ENCODE peak calls at places on chromosomes 2 and 18, in nine cellular contexts. C is activated CD8-positive, alpha-beta T cell treated with anti-CD3 and anti-CD28 coated beads for 36 hours; I is activated CD8-positive, alpha-beta memory T cell treated with anti-CD3 and anti-CD28 coated beads for 24 hours; O is left lung; E is stimulated activated naive CD8-positive, alpha-beta T cell treated with anti-CD3 and anti-CD28 coated beads, Interleukin-15, amount 100 ng/mL, for 72 hours; X is NCI-H510A; J is NAMALWA; K is stimulated activated CD8-positive, alpha-beta memory T cell treated with anti-CD3 and anti-CD28 coated beads, Interleukin-2, amount 100 ng/mL, for 1 hour; R is CD8-positive, alpha-beta memory T cell. S is an unnamed sample.

GRCh38 chr2:48423376-48423775 is 106.6 kb upstream of the STON1 start:
- DNase-seq in C (peak), J (no peak), X (no peak), R (no peak), K (no peak), O (no peak), E (no peak), I (no peak), S (no peak)

GRCh38 chr2:189574793-189575475 is 5.7 kb downstream of the SLC40A1 start:
- DNase-seq in J (no peak), O (no peak), E (no peak), I (no peak), K (no peak), X (no peak), C (no peak), R (no peak), S (no peak)

GRCh38 chr2:241007111-241007510 is 8.7 kb downstream of the SNED1 start:
- DNase-seq in O (no peak), J (no peak), R (no peak), X (no peak), C (no peak), I (no peak), K (no peak), E (no peak), S (no peak)

GRCh38 chr2:200086911-200087310 is 131.5 kb downstream of the MAIP1 start:
- DNase-seq in C (no peak), X (no peak), I (no peak), R (no peak), J (no peak), O (no peak), E (no peak), K (no peak), S (no peak)

GRCh38 chr2:110881908-110882307 is 149.5 kb downstream of the ACOXL start:
- DNase-seq in J (no peak), K (no peak), E (peak), X (no peak), I (no peak), O (no peak), C (peak), R (no peak), S (peak)

GRCh38 chr2:223538920-223539440 is 63.2 kb downstream of the SCG2 start:
- DNase-seq in R (no peak), K (no peak), J (no peak), C (no peak), E (no peak), O (no peak), X (no peak), I (no peak), S (no peak)

GRCh38 chr2:231332388-231332787 is 63.1 kb upstream of the B3GNT7 start:
- DNase-seq in R (no peak), J (no peak), O (no peak), E (no peak), K (no peak), X (no peak), I (no peak), C (no peak), S (no peak)

GRCh38 chr18:54835944-54836343 is 7.7 kb downstream of the RAB27B start:
- DNase-seq in E (no peak), J (no peak), R (no peak), I (no peak), C (no peak), O (no peak), K (no peak), X (no peak), S (no peak)

GRCh38 chr2:38540580-38541290 is 62.0 kb downstream of the HNRNPLL start:
- DNase-seq in I (no peak), O (no peak), E (no peak), C (no peak), X (no peak), K (no peak), J (no peak), R (no peak), S (no peak)

GRCh38 chr2:9738718-9739496 is 104.4 kb upstream of the TAF1B start:
- DNase-seq in R (no peak), O (no peak), I (peak), C (peak), K (no peak), E (no peak), J (no peak), X (no peak), S (peak)

GRCh38 chr2:165522746-165523145 is 53.2 kb downstream of the CSRNP3 start:
- DNase-seq in C (no peak), K (no peak), R (no peak), J (no peak), O (no peak), X (no peak), E (no peak), I (no peak), S (no peak)

GRCh38 chr18:79848579-79849327 is 51.0 kb downstream of the KCNG2 start:
- DNase-seq in O (peak), J (no peak), K (no peak), R (no peak), X (no peak), C (no peak), I (peak), E (no peak), S (no peak)

GRCh38 chr2:239144713-239144999 is 256.2 kb downstream of the HDAC4 start:
- DNase-seq in X (no peak), K (no peak), R (no peak), C (no peak), I (no peak), J (no peak), O (no peak), E (no peak), S (no peak)

GRCh38 chr2:127121776-127122176 is 14.8 kb upstream of the BIN1 start:
- DNase-seq in J (no peak), X (no peak), O (peak), I (no peak), K (no peak), C (no peak), E (no peak), R (no peak), S (no peak)

GRCh38 chr2:179817181-179817841 is 44.1 kb downstream of the ZNF385B start:
- DNase-seq in J (no peak), X (no peak), O (no peak), R (no peak), C (no peak), E (no peak), K (no peak), I (no peak), S (no peak)

GRCh38 chr18:8517276-8517675 is 92.0 kb upstream of the RAB12 start:
- DNase-seq in K (no peak), O (no peak), C (no peak), X (no peak), J (no peak), I (peak), E (no peak), R (no peak), S (no peak)

GRCh38 chr2:238924496-238925195 is 76.8 kb downstream of the TWIST2 start:
- DNase-seq in E (no peak), I (no peak), J (no peak), R (no peak), X (no peak), C (no peak), O (no peak), K (no peak), S (no peak)

GRCh38 chr2:197168705-197169104 is 141.9 kb downstream of the ANKRD44 start:
- DNase-seq in R (peak), X (no peak), I (peak), J (peak), O (peak), K (peak), C (peak), E (peak), S (peak)